ENCODE peak calls at places on chromosomes 7 and 10, in four cellular contexts. I, Z, S and W are unnamed samples.

GRCh38 chr10:116170815-116171250 is 102.2 kb downstream of the GFRA1 start:
- DNase-seq in I (no peak), S (no peak), Z (no peak), W (no peak)

GRCh38 chr10:11677480-11677879 is 64.7 kb upstream of the ECHDC3 start:
- DNase-seq in I (no peak), Z (no peak), S (no peak), W (no peak)

GRCh38 chr10:79058899-79059771 is 9.6 kb upstream of the ZMIZ1 start:
- DNase-seq in Z (no peak), S (no peak), I (no peak), W (no peak)

GRCh38 chr7:134637441-134637840 is 9.2 kb upstream of the BPGM start:
- DNase-seq in Z (no peak), I (no peak), S (no peak), W (no peak)

GRCh38 chr10:127992376-127992775 is 85.5 kb downstream of the PTPRE start:
- DNase-seq in I (no peak), S (no peak), Z (no peak), W (no peak)

GRCh38 chr10:60977161-60978128 is 33.5 kb upstream of the RHOBTB1 start:
- DNase-seq in I (no peak), S (no peak), Z (no peak), W (no peak)

GRCh38 chr7:18614841-18615240 is 119.3 kb downstream of the HDAC9 start:
- DNase-seq in Z (no peak), I (no peak), S (no peak), W (no peak)

GRCh38 chr7:2049111-2049781 is 183.5 kb downstream of the MAD1L1 start:
- DNase-seq in I (no peak), Z (no peak), S (no peak), W (no peak)

GRCh38 chr7:140526214-140526613 is 46.9 kb upstream of the MKRN1 start:
- DNase-seq in Z (no peak), I (no peak), S (no peak), W (no peak)

GRCh38 chr7:148983220-148984146 is 44.8 kb downstream of the PDIA4 start:
- DNase-seq in Z (peak), S (peak), I (peak), W (no peak)

GRCh38 chr10:58266003-58266825 is 1.5 kb downstream of the IPMK start:
- DNase-seq in I (no peak), S (no peak), Z (peak), W (no peak)

GRCh38 chr10:93397020-93397419 is 85.1 kb downstream of the MYOF start:
- DNase-seq in I (no peak), Z (no peak), S (no peak), W (no peak)

GRCh38 chr10:72954596-72955569 is at the start of gene PLA2G12B:
- DNase-seq in I (no peak), S (no peak), Z (no peak), W (no peak)
- H3K27ac ChIP-seq in I (no peak), S (no peak), Z (no peak), W (no peak)

GRCh38 chr10:18140149-18140956 is at the start of gene CACNB2:
- DNase-seq in Z (no peak), S (no peak), I (no peak), W (no peak)

GRCh38 chr10:18137111-18137510 is 3.1 kb upstream of the CACNB2 start:
- DNase-seq in I (no peak), S (no peak), Z (no peak), W (no peak)

GRCh38 chr10:18142151-18142550 is 1.9 kb downstream of the CACNB2 start:
- DNase-seq in Z (no peak), I (no peak), S (no peak), W (no peak)

GRCh38 chr10:18144928-18145327 is 4.7 kb downstream of the CACNB2 start:
- DNase-seq in I (no peak), Z (no peak), S (no peak), W (no peak)

DNA sequence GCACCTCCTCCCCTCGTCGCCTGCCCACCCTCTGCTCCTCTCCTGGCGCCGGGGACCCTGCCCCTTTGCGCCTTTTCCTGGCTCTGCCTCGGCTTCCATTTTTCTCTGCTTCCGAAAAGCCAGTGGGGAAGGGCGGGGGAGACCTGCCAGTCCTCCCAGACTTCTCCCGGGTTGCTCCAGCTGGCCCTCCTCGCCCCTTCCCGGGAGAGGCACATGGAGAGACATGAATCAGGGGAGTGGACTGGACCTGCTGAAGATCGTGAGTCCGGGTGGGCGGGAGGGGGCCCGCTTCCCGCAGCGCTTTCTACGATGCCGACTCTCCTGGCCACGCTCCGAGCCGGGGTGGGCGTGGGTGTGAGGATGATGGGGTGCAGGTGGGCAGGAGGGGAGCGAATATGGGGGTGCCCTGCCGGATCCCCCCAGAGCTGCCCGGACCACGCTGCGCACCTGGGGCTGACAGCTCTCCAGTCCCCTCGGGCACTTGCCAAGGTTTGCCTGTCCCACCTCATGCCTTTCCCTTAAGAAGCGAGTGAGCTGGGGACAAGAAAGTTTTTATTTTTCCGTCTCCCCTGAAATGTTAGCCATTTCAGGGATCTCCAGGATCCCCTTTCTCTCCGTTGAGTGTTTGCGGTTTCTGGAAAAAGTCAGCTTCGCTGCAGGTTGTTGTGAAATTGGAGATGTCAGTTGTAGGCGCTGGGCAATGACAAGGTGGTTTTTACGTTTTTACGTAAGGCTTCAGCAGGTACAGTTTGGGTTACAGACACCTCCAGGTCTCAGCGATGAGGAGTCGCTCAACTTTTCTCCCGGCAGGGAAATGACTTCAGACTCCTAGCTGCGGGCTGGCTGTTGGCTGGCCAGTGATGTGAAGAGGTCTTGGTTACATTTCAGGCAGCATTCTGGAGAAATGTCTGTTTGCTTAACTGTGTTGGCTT is 999 bp downstream of the CACNB2 start:
- DNase-seq in Z (no peak), I (no peak), S (no peak), W (no peak)
- H3K27ac ChIP-seq in Z (no peak), I (no peak), S (no peak), W (no peak)

GRCh38 chr10:117274509-117274908 is 33.6 kb downstream of the SLC18A2 start:
- DNase-seq in I (no peak), S (no peak), Z (no peak), W (no peak)
- H3K27ac ChIP-seq in I (no peak), S (no peak), Z (no peak), W (no peak)

GRCh38 chr10:62332406-62332805 is 41.8 kb upstream of the ZNF365 start:
- DNase-seq in S (no peak), I (no peak), Z (no peak), W (no peak)
- H3K27ac ChIP-seq in S (no peak), I (no peak), Z (no peak), W (no peak)